ENCODE peak calls at places on chromosomes 1 and 21, in five cellular contexts. One of them, this sample, is unnamed.

GRCh38 chr1:84192681-84193080 is 48.6 kb downstream of the PRKACB start:
- DNase-seq in GM12865: no peak
- DNase-seq in pancreas: no peak
- DNase-seq in astrocyte of the spinal cord: no peak
- DNase-seq in neural crest cell: no peak
- DNase-seq in this sample: peak; percentile 91

GRCh38 chr1:61100578-61100977 is 18.2 kb downstream of the NFIA start:
- DNase-seq in neural crest cell: no peak
- DNase-seq in pancreas: no peak
- DNase-seq in astrocyte of the spinal cord: no peak
- DNase-seq in GM12865: no peak
- DNase-seq in this sample: no peak

GRCh38 chr1:224733021-224733911 is 117.1 kb downstream of the CNIH3 start:
- DNase-seq in GM12865: peak; percentile 77
- DNase-seq in neural crest cell: no peak
- DNase-seq in astrocyte of the spinal cord: no peak
- DNase-seq in pancreas: no peak
- DNase-seq in this sample: peak; percentile 54

GRCh38 chr1:30304080-30304479 is 419.3 kb downstream of the MATN1 start:
- DNase-seq in astrocyte of the spinal cord: no peak
- DNase-seq in pancreas: no peak
- DNase-seq in neural crest cell: no peak
- DNase-seq in GM12865: no peak
- DNase-seq in this sample: no peak

GRCh38 chr1:70044832-70045231 is 160.5 kb downstream of the LRRC40 start:
- DNase-seq in pancreas: no peak
- DNase-seq in neural crest cell: no peak
- DNase-seq in astrocyte of the spinal cord: peak; percentile 74
- DNase-seq in GM12865: no peak
- DNase-seq in this sample: no peak

GRCh38 chr1:159430985-159431384 is 1.0 kb upstream of the OR10J4 start:
- DNase-seq in astrocyte of the spinal cord: no peak
- DNase-seq in neural crest cell: no peak
- DNase-seq in GM12865: no peak
- DNase-seq in pancreas: no peak
- DNase-seq in this sample: no peak

GRCh38 chr1:7479544-7479943 is 291.6 kb upstream of the VAMP3 start:
- DNase-seq in astrocyte of the spinal cord: no peak
- DNase-seq in pancreas: no peak
- DNase-seq in GM12865: no peak
- DNase-seq in neural crest cell: no peak
- DNase-seq in this sample: no peak

GRCh38 chr1:226268421-226269124 is 40.4 kb downstream of the LIN9 start:
- DNase-seq in astrocyte of the spinal cord: peak; percentile 38
- DNase-seq in GM12865: no peak
- DNase-seq in pancreas: peak; percentile 13
- DNase-seq in neural crest cell: no peak
- DNase-seq in this sample: no peak

GRCh38 chr1:156117414-156118174 is 3.1 kb downstream of the LMNA start:
- DNase-seq in astrocyte of the spinal cord: no peak
- DNase-seq in neural crest cell: no peak
- DNase-seq in GM12865: no peak
- DNase-seq in pancreas: no peak
- DNase-seq in this sample: no peak

GRCh38 chr1:183834568-183834967 is 29.6 kb downstream of the RGL1 start:
- DNase-seq in GM12865: no peak
- DNase-seq in neural crest cell: no peak
- DNase-seq in pancreas: no peak
- DNase-seq in astrocyte of the spinal cord: no peak
- DNase-seq in this sample: no peak

GRCh38 chr21:29078884-29079765 is 5.7 kb upstream of the CCT8 start:
- DNase-seq in neural crest cell: no peak
- DNase-seq in GM12865: peak; percentile 82
- DNase-seq in astrocyte of the spinal cord: peak; percentile 22
- DNase-seq in pancreas: no peak
- DNase-seq in this sample: no peak

GRCh38 chr1:13892141-13892670 is 192.2 kb downstream of the PRDM2 start:
- DNase-seq in neural crest cell: no peak
- DNase-seq in pancreas: no peak
- DNase-seq in GM12865: no peak
- DNase-seq in astrocyte of the spinal cord: no peak
- DNase-seq in this sample: no peak

GRCh38 chr1:205344010-205344808 is 12.5 kb downstream of the KLHDC8A start:
- DNase-seq in neural crest cell: no peak
- DNase-seq in pancreas: peak; percentile 32
- DNase-seq in GM12865: no peak
- DNase-seq in astrocyte of the spinal cord: no peak
- DNase-seq in this sample: no peak

GRCh38 chr1:911875-912739 is 11.6 kb upstream of the SAMD11 start:
- DNase-seq in pancreas: peak; percentile 1
- DNase-seq in neural crest cell: no peak
- DNase-seq in astrocyte of the spinal cord: no peak
- DNase-seq in GM12865: no peak
- DNase-seq in this sample: no peak

GRCh38 chr1:913491-914252 is 10.1 kb upstream of the SAMD11 start:
- DNase-seq in pancreas: no peak
- DNase-seq in neural crest cell: no peak
- DNase-seq in astrocyte of the spinal cord: no peak
- DNase-seq in GM12865: no peak
- DNase-seq in this sample: no peak

GRCh38 chr1:910881-911721 is 12.6 kb upstream of the SAMD11 start:
- DNase-seq in astrocyte of the spinal cord: no peak
- DNase-seq in GM12865: no peak
- DNase-seq in neural crest cell: no peak
- DNase-seq in pancreas: peak; percentile 8
- DNase-seq in this sample: no peak

GRCh38 chr1:914253-914890 is 9.4 kb upstream of the SAMD11 start:
- DNase-seq in astrocyte of the spinal cord: no peak
- DNase-seq in neural crest cell: no peak
- DNase-seq in GM12865: no peak
- DNase-seq in pancreas: peak; percentile 2
- DNase-seq in this sample: no peak

DNA sequence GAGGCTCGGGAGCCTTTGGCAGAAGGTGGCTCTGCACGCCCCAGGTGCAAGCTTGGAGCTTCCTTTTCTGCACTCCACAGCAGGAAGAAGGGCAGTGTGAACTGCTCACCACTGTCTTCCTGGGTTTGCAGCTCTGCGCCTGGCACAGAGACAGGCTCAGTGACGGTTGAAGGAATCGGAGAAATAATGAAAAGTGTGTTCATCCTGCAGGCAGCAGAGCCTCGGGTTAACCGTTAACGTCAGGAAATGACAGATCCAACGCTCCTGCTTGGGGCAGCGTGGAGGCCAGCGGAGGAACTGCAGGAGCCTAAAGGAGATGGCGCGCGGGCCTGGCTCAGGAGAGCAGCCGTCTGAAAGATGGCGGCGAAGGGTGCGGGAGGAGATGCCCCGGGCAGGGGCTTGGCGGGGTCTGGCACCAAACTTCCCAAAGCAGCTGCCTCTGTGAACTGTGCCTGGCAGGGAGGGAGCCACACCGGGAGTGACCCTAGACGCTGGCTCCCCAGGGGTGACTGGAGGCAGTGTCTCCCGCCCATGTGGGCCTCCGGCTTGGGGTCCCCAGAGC is 10.9 kb upstream of the SAMD11 start:
- DNase-seq in neural crest cell: no peak
- DNase-seq in astrocyte of the spinal cord: no peak
- DNase-seq in pancreas: peak; percentile 4
- DNase-seq in GM12865: no peak
- DNase-seq in this sample: no peak
- TF ChIP-seq CTCF in neural crest cell: peak; percentile 52
- TF ChIP-seq CTCF in astrocyte of the spinal cord: peak; percentile 35
- TF ChIP-seq CTCF in pancreas: no peak
- TF ChIP-seq CTCF in GM12865: peak; percentile 6
- TF ChIP-seq CTCF in this sample: no peak

DNA sequence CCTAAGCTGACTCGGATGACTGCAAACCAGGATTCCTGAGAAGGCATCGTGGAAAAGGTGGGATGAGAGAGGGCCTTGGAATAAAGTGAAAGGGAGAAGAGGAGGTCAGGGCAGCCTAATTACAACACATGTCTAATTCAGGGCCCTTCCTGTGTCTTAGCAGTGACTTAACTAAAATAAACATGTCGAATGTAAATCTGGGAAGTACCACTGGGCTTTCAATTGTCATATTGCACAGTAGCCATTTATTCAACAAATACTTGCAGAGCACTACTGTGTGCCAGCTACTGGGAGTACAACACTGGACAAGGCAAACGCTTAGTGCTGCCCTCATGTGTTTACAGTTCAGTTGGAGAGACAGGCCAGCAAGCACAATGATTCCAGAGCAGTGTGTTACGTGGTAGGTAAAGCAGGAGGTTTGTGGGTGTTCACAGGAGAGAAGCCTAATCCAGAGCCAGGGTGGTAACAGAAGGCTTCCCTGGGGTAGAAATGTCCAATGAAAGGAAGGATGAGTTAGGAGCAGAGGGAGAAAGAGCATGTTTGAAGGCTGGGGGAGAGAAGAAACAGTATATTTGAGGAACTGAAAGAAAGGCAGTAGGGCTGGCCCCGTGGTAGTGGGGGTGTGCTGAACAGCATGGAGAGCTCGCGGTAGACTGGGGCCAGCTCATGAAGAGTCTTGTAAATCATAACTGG is 38.0 kb upstream of the RASAL2 start:
- DNase-seq in pancreas: no peak
- DNase-seq in GM12865: peak; percentile 38
- DNase-seq in astrocyte of the spinal cord: no peak
- DNase-seq in neural crest cell: no peak
- DNase-seq in this sample: no peak
- TF ChIP-seq CTCF in pancreas: no peak
- TF ChIP-seq CTCF in GM12865: no peak
- TF ChIP-seq CTCF in astrocyte of the spinal cord: peak; percentile 20
- TF ChIP-seq CTCF in neural crest cell: no peak
- TF ChIP-seq CTCF in this sample: peak; percentile 53

GRCh38 chr1:50047916-50048694 is 24.4 kb upstream of the AGBL4 start:
- DNase-seq in neural crest cell: no peak
- DNase-seq in pancreas: no peak
- DNase-seq in GM12865: no peak
- DNase-seq in astrocyte of the spinal cord: no peak
- DNase-seq in this sample: no peak
- TF ChIP-seq CTCF in neural crest cell: no peak
- TF ChIP-seq CTCF in pancreas: peak; percentile 27
- TF ChIP-seq CTCF in GM12865: no peak
- TF ChIP-seq CTCF in astrocyte of the spinal cord: peak; percentile 33
- TF ChIP-seq CTCF in this sample: no peak

GRCh38 chr1:112717263-112717662 is 2.1 kb upstream of the PPM1J start:
- DNase-seq in neural crest cell: no peak
- DNase-seq in astrocyte of the spinal cord: no peak
- DNase-seq in GM12865: no peak
- DNase-seq in pancreas: no peak
- DNase-seq in this sample: no peak
- TF ChIP-seq CTCF in neural crest cell: no peak
- TF ChIP-seq CTCF in astrocyte of the spinal cord: no peak
- TF ChIP-seq CTCF in GM12865: no peak
- TF ChIP-seq CTCF in pancreas: no peak
- TF ChIP-seq CTCF in this sample: no peak

GRCh38 chr1:155083865-155084721 is 5.5 kb downstream of the EFNA3 start:
- DNase-seq in astrocyte of the spinal cord: no peak
- DNase-seq in neural crest cell: no peak
- DNase-seq in GM12865: peak; percentile 55
- DNase-seq in pancreas: peak; percentile 39
- DNase-seq in this sample: no peak
- TF ChIP-seq CTCF in astrocyte of the spinal cord: peak; percentile 43
- TF ChIP-seq CTCF in neural crest cell: no peak
- TF ChIP-seq CTCF in GM12865: peak; percentile 22
- TF ChIP-seq CTCF in pancreas: no peak
- TF ChIP-seq CTCF in this sample: peak; percentile 62

GRCh38 chr1:11837767-11838348 is 9.7 kb downstream of the NPPA start:
- DNase-seq in neural crest cell: no peak
- DNase-seq in astrocyte of the spinal cord: no peak
- DNase-seq in pancreas: no peak
- DNase-seq in GM12865: no peak
- DNase-seq in this sample: no peak

GRCh38 chr1:11839727-11840705 is 7.6 kb downstream of the NPPA start:
- DNase-seq in pancreas: no peak
- DNase-seq in astrocyte of the spinal cord: no peak
- DNase-seq in GM12865: no peak
- DNase-seq in neural crest cell: no peak
- DNase-seq in this sample: no peak

GRCh38 chr1:11838349-11839272 is 9.0 kb downstream of the NPPA start:
- DNase-seq in neural crest cell: peak; percentile 76
- DNase-seq in pancreas: peak; percentile 35
- DNase-seq in GM12865: peak; percentile 69
- DNase-seq in astrocyte of the spinal cord: peak; percentile 45
- DNase-seq in this sample: peak; percentile 8

GRCh38 chr1:11842154-11843041 is 5.2 kb downstream of the NPPA start:
- DNase-seq in pancreas: no peak
- DNase-seq in neural crest cell: no peak
- DNase-seq in astrocyte of the spinal cord: peak; percentile 5
- DNase-seq in GM12865: peak; percentile 29
- DNase-seq in this sample: no peak

GRCh38 chr1:11841245-11842153 is 6.1 kb downstream of the NPPA start:
- DNase-seq in astrocyte of the spinal cord: no peak
- DNase-seq in neural crest cell: no peak
- DNase-seq in pancreas: no peak
- DNase-seq in GM12865: no peak
- DNase-seq in this sample: no peak
- TF ChIP-seq CTCF in astrocyte of the spinal cord: no peak
- TF ChIP-seq CTCF in neural crest cell: no peak
- TF ChIP-seq CTCF in pancreas: no peak
- TF ChIP-seq CTCF in GM12865: no peak
- TF ChIP-seq CTCF in this sample: no peak